ENCODE peak calls at places on chromosome 18, in four cellular contexts. S is HCT116, K is HepG2, P is SK-N-SH. O is an unnamed sample.

GRCh38 chr18:13137939-13138821 is 80.4 kb upstream of the LDLRAD4 start:
- DNase-seq in S (no peak), K (peak; percentile 99), P (no peak), O (peak; percentile 12)

GRCh38 chr18:40371673-40372072 is 1583.4 kb upstream of the PIK3C3 start:
- DNase-seq in S (no peak), K (no peak), P (no peak), O (no peak)

GRCh38 chr18:70920840-70921374 is 632.1 kb downstream of the SOCS6 start:
- DNase-seq in S (no peak), K (no peak), P (no peak), O (no peak)

GRCh38 chr18:35155403-35156117 is 85.3 kb upstream of the ZNF397 start:
- DNase-seq in S (no peak), K (peak; percentile 47), P (peak; percentile 76), O (no peak)

GRCh38 chr18:11861583-11862288 is 10.5 kb downstream of the CHMP1B start:
- DNase-seq in S (no peak), K (peak; percentile 66), P (no peak), O (no peak)

GRCh38 chr18:44195394-44196140 is 485.1 kb upstream of the SETBP1 start:
- DNase-seq in S (no peak), K (no peak), P (no peak), O (no peak)

GRCh38 chr18:47519277-47519676 is 267.8 kb upstream of the SKOR2 start:
- DNase-seq in S (no peak), K (no peak), P (no peak), O (no peak)

GRCh38 chr18:62778976-62779869 is 63.9 kb downstream of the PHLPP1 start:
- DNase-seq in S (no peak), K (no peak), P (no peak), O (no peak)

GRCh38 chr18:76896677-76897076 is 74.3 kb downstream of the ZNF236 start:
- DNase-seq in S (no peak), K (no peak), P (no peak), O (no peak)

GRCh38 chr18:77059294-77059916 is 73.2 kb downstream of the MBP start:
- DNase-seq in S (peak; percentile 67), K (peak; percentile 65), P (peak; percentile 67), O (peak; percentile 47)

GRCh38 chr18:80251700-80252099 is 4.4 kb upstream of the PARD6G start:
- DNase-seq in S (no peak), K (no peak), P (no peak), O (no peak)

GRCh38 chr18:74951165-74951760 is 257.7 kb downstream of the PTGR3 start:
- DNase-seq in S (no peak), K (peak; percentile 32), P (no peak), O (no peak)

GRCh38 chr18:78596794-78597193 is 382.8 kb upstream of the SALL3 start:
- DNase-seq in S (no peak), K (no peak), P (no peak), O (no peak)

GRCh38 chr18:8657050-8657820 is 48.0 kb downstream of the RAB12 start:
- DNase-seq in S (no peak), K (no peak), P (peak; percentile 68), O (no peak)

GRCh38 chr18:31343454-31343853 is 25.5 kb downstream of the DSG1 start:
- DNase-seq in S (no peak), K (no peak), P (no peak), O (no peak)

GRCh38 chr18:55863876-55864275 is 275.9 kb upstream of the TCF4 start:
- DNase-seq in S (no peak), K (no peak), P (peak; percentile 39), O (no peak)

GRCh38 chr18:47996091-47996541 is 65.7 kb upstream of the SMAD2 start:
- DNase-seq in S (no peak), K (no peak), P (peak; percentile 46), O (no peak)

GRCh38 chr18:9444549-9444948 is 30.8 kb upstream of the RALBP1 start:
- DNase-seq in S (no peak), K (no peak), P (no peak), O (no peak)

GRCh38 chr18:32771169-32771751 is 1.6 kb downstream of the KLHL14 start:
- DNase-seq in S (no peak), K (peak; percentile 25), P (peak; percentile 68), O (no peak)

GRCh38 chr18:10374195-10374594 is 80.2 kb upstream of the APCDD1 start:
- DNase-seq in S (no peak), K (no peak), P (no peak), O (no peak)

GRCh38 chr18:62979172-62979571 is 263.8 kb downstream of the PHLPP1 start:
- DNase-seq in S (no peak), K (no peak), P (no peak), O (no peak)

GRCh38 chr18:56083097-56083865 is 495.3 kb upstream of the TCF4 start:
- DNase-seq in S (no peak), K (no peak), P (peak; percentile 30), O (no peak)

GRCh38 chr18:48136544-48137353 is 206.3 kb upstream of the SMAD2 start:
- DNase-seq in S (no peak), K (no peak), P (peak; percentile 86), O (no peak)

GRCh38 chr18:39318008-39318407 is 1752.4 kb upstream of the CELF4 start:
- DNase-seq in S (no peak), K (no peak), P (no peak), O (no peak)

GRCh38 chr18:62881509-62882016 is 166.2 kb downstream of the PHLPP1 start:
- DNase-seq in S (peak; percentile 79), K (no peak), P (no peak), O (no peak)

GRCh38 chr18:74499633-74500032 is 3.5 kb downstream of the CNDP2 start:
- DNase-seq in S (no peak), K (no peak), P (no peak), O (peak; percentile 40)

GRCh38 chr18:55502346-55502710 is 85.7 kb downstream of the TCF4 start:
- DNase-seq in S (no peak), K (no peak), P (no peak), O (no peak)

DNA sequence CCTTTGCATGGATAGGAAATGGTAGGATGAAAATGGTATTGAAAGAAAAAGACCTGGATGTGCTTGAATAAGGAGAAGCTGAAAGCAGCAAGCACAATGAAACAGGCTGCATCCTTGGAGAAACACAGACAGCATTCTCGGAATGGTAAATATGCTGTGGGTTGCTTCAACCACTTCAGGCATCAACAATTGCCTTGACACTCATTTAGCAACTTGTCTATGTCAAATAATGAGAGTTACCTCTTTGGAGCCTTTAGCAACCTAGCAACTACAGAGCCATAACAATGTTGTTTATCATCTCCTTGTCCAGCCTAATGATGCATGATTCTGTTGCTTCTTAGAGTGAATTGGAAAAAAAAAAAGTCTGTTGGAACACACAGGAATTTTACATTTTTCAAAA is 410.5 kb downstream of the PIK3C3 start:
- DNase-seq in S (no peak), K (no peak), P (no peak), O (no peak)
- TF ChIP-seq ELF1 in S (no peak), K (no peak), P (no peak), O (no peak)

GRCh38 chr18:2396162-2396505 is 175.2 kb downstream of the METTL4 start:
- DNase-seq in S (no peak), K (no peak), P (no peak), O (no peak)

GRCh38 chr18:2391470-2391869 is 179.8 kb downstream of the METTL4 start:
- DNase-seq in S (no peak), K (no peak), P (no peak), O (no peak)

GRCh38 chr18:2400701-2401191 is 170.6 kb downstream of the METTL4 start:
- DNase-seq in S (no peak), K (no peak), P (no peak), O (no peak)

GRCh38 chr18:2390158-2390557 is 181.1 kb downstream of the METTL4 start:
- DNase-seq in S (no peak), K (no peak), P (no peak), O (no peak)

DNA sequence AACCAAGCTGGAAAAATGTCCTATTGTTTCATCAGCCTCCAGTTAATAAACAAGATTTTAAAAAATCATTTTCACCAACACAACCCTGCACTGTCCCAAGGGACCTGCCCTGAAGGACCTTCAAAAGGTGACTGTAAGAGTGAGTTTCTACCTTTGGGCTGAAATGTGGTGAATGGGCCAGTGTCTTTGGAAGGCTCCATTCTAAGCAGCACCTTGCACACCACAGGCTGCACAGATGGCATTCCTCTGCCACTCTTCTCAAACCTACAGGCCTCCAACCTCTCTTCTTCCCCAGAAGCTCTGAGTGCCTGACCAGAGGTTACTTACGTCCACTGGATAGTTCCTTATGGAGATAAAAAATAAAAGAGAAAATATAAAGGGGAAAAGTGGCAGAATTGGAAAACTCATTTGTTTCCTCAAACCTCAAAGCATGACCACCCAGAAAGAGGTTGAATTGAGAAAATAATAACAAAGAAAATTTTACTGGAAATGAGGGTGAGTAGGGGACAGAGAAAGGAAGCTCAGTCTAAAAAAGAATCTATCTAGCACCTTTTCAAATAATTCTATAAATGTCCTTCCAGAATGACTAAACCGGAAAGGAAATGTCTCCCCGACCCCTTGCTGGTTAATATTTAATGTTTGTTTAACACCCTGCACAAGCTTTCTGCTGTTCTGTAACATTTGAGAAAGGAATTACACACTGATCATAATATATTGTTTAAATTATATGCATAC is 175.7 kb downstream of the METTL4 start:
- DNase-seq in S (no peak), K (no peak), P (no peak), O (no peak)
- TF ChIP-seq ELF1 in S (no peak), K (no peak), P (no peak), O (no peak)

GRCh38 chr18:46480187-46480586 is 176.8 kb downstream of the LOXHD1 start:
- DNase-seq in S (no peak), K (no peak), P (peak; percentile 54), O (no peak)

GRCh38 chr18:46481048-46481846 is 175.8 kb downstream of the LOXHD1 start:
- DNase-seq in S (peak; percentile 27), K (peak; percentile 28), P (peak; percentile 64), O (peak; percentile 36)

GRCh38 chr18:46482831-46483230 is 174.2 kb downstream of the LOXHD1 start:
- DNase-seq in S (no peak), K (no peak), P (no peak), O (no peak)

GRCh38 chr18:46478796-46479195 is 178.2 kb downstream of the LOXHD1 start:
- DNase-seq in S (no peak), K (no peak), P (no peak), O (no peak)

DNA sequence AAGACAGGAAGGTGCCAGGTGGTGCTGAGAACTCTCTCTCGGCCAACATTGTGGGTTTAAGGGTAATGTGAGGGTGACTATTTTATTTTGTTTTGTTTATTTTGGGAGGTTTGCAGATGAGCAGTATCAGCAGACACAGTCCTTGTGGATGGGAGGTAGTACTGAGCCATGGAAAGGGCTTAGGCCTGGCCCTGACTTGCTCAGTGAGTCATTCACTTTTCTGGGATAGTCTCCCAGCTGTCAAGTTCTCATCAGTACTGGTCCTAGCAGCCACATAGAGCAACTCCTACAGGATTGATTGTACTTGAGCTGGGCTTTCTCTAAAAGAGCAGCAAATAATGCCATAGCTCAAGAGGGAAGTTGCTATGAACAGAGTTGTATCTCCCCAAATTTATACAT is 175.2 kb downstream of the LOXHD1 start:
- DNase-seq in S (no peak), K (no peak), P (no peak), O (no peak)
- TF ChIP-seq ELF1 in S (no peak), K (no peak), P (no peak), O (no peak)

GRCh38 chr18:37317486-37317885 is 248.1 kb downstream of the CELF4 start:
- DNase-seq in S (no peak), K (no peak), P (no peak), O (no peak)

GRCh38 chr18:37318360-37319037 is 247.1 kb downstream of the CELF4 start:
- DNase-seq in S (no peak), K (no peak), P (no peak), O (no peak)

GRCh38 chr18:37320320-37320719 is 245.3 kb downstream of the CELF4 start:
- DNase-seq in S (no peak), K (no peak), P (no peak), O (no peak)

GRCh38 chr18:37322497-37323035 is 243.0 kb downstream of the CELF4 start:
- DNase-seq in S (peak; percentile 26), K (peak; percentile 31), P (peak; percentile 82), O (peak; percentile 78)

GRCh38 chr18:37321578-37322496 is 243.8 kb downstream of the CELF4 start:
- DNase-seq in S (no peak), K (no peak), P (no peak), O (no peak)
- TF ChIP-seq ELF1 in S (no peak), K (no peak), P (no peak), O (no peak)

O was measured in K562.